ENCODE peak calls at places on chromosomes 6 and 20, in ten cellular contexts. R is activated T-cell treated with anti-CD3 and anti-CD28 coated beads, Interleukin-2, amount 50 U/mL, for 48 hours; N is suprapubic skin; K is NCI-H2029; H is RCC 7860; X is heart right ventricle; L is tibial artery; B is NAMALWA; I is HEK293T; F is hepatic stellate cell. M is an unnamed sample.

GRCh38 chr6:169529931-169530761 is 171.7 kb downstream of the WDR27 start:
- DNase-seq in R (peak), N (no peak), K (peak), H (peak), X (no peak), L (peak), B (no peak), I (no peak), F (peak), M (peak)

GRCh38 chr6:93968126-93968525 is 548.8 kb upstream of the EPHA7 start:
- DNase-seq in R (no peak), N (no peak), K (no peak), H (no peak), X (no peak), L (no peak), B (no peak), I (no peak), F (no peak), M (no peak)

GRCh38 chr6:88220493-88220892 is 54.3 kb upstream of the CNR1 start:
- DNase-seq in R (no peak), N (no peak), K (no peak), H (no peak), X (no peak), L (no peak), B (peak), I (peak), F (no peak), M (no peak)

GRCh38 chr20:44720994-44721784 is 6.0 kb downstream of the CCN5 start:
- DNase-seq in R (no peak), N (no peak), K (peak), H (peak), X (no peak), L (peak), B (no peak), I (no peak), F (peak), M (no peak)

GRCh38 chr6:139539852-139540251 is 165.4 kb upstream of the CITED2 start:
- DNase-seq in R (no peak), N (no peak), K (no peak), H (peak), X (peak), L (peak), B (no peak), I (no peak), F (peak), M (peak)

GRCh38 chr20:64082126-64082638 is 2.0 kb downstream of the LKAAEAR1 start:
- DNase-seq in R (no peak), N (no peak), K (no peak), H (no peak), X (no peak), L (no peak), B (no peak), I (no peak), F (no peak), M (no peak)

GRCh38 chr6:157020398-157021266 is 243.5 kb downstream of the ARID1B start:
- DNase-seq in R (no peak), N (no peak), K (peak), H (peak), X (peak), L (no peak), B (peak), I (peak), F (peak), M (no peak)

GRCh38 chr6:38833320-38833719 is 118.2 kb downstream of the DNAH8 start:
- DNase-seq in R (no peak), N (no peak), K (no peak), H (no peak), X (no peak), L (no peak), B (no peak), I (no peak), F (no peak), M (no peak)

GRCh38 chr20:16666272-16666671 is 63.6 kb upstream of the SNRPB2 start:
- DNase-seq in R (no peak), N (no peak), K (no peak), H (no peak), X (no peak), L (no peak), B (peak), I (no peak), F (no peak), M (no peak)

GRCh38 chr20:63682384-63683139 is 13.9 kb upstream of the TNFRSF6B start:
- DNase-seq in R (no peak), N (no peak), K (no peak), H (peak), X (peak), L (peak), B (no peak), I (no peak), F (peak), M (peak)

GRCh38 chr6:145096846-145097245 is 638.5 kb downstream of the EPM2A start:
- DNase-seq in R (no peak), N (no peak), K (no peak), H (no peak), X (no peak), L (no peak), B (no peak), I (no peak), F (no peak), M (no peak)

GRCh38 chr20:57022306-57022705 is 244.1 kb downstream of the BMP7 start:
- DNase-seq in R (no peak), N (no peak), K (no peak), H (no peak), X (no peak), L (no peak), B (no peak), I (no peak), F (no peak), M (no peak)

GRCh38 chr6:161439093-161439492 is 165.2 kb upstream of the AGPAT4 start:
- DNase-seq in R (no peak), N (no peak), K (peak), H (peak), X (peak), L (no peak), B (no peak), I (no peak), F (peak), M (peak)

GRCh38 chr6:119183457-119183856 is 105.0 kb upstream of the FAM184A start:
- DNase-seq in R (no peak), N (no peak), K (no peak), H (no peak), X (no peak), L (no peak), B (no peak), I (no peak), F (no peak), M (no peak)

GRCh38 chr6:36546664-36546957 is 668 bp downstream of the STK38 start:
- DNase-seq in R (no peak), N (no peak), K (no peak), H (no peak), X (no peak), L (no peak), B (peak), I (no peak), F (peak), M (no peak)

GRCh38 chr6:137210903-137211302 is 8.3 kb downstream of the IFNGR1 start:
- DNase-seq in R (no peak), N (no peak), K (no peak), H (no peak), X (no peak), L (no peak), B (no peak), I (no peak), F (no peak), M (no peak)

GRCh38 chr6:100924574-100924973 is 43.4 kb upstream of the ASCC3 start:
- DNase-seq in R (no peak), N (no peak), K (no peak), H (no peak), X (no peak), L (no peak), B (no peak), I (no peak), F (no peak), M (no peak)

GRCh38 chr6:22784611-22785010 is 215.2 kb downstream of the HDGFL1 start:
- DNase-seq in R (no peak), N (no peak), K (no peak), H (no peak), X (no peak), L (no peak), B (no peak), I (no peak), F (peak), M (no peak)

GRCh38 chr6:168333039-168333438 is 13.5 kb upstream of the DACT2 start:
- DNase-seq in R (no peak), N (no peak), K (no peak), H (no peak), X (no peak), L (no peak), B (peak), I (peak), F (no peak), M (no peak)

GRCh38 chr6:157265630-157266029 is 57.7 kb downstream of the TMEM242 start:
- DNase-seq in R (no peak), N (no peak), K (peak), H (no peak), X (no peak), L (no peak), B (no peak), I (no peak), F (no peak), M (peak)

GRCh38 chr6:166165558-166166313 is 1.9 kb downstream of the TBXT start:
- DNase-seq in R (no peak), N (no peak), K (no peak), H (no peak), X (no peak), L (no peak), B (no peak), I (no peak), F (no peak), M (no peak)

GRCh38 chr20:63896136-63896890 is 1.4 kb downstream of the DNAJC5 start:
- DNase-seq in R (peak), N (no peak), K (peak), H (peak), X (peak), L (peak), B (peak), I (no peak), F (peak), M (no peak)

GRCh38 chr6:127069659-127070279 is 48.7 kb upstream of the RSPO3 start:
- DNase-seq in R (no peak), N (no peak), K (peak), H (peak), X (no peak), L (no peak), B (peak), I (peak), F (peak), M (no peak)

GRCh38 chr6:6699741-6700367 is 111.3 kb downstream of the LY86 start:
- DNase-seq in R (no peak), N (peak), K (peak), H (no peak), X (peak), L (peak), B (peak), I (no peak), F (peak), M (peak)

M was measured in sigmoid colon.